ENCODE peak calls at places on chromosomes 16 and 17, in six cellular contexts. One of them, this sample, is unnamed.
A peak's percentile ranks its signal among the peaks of the same experiment; 100 is the strongest.

GRCh38 chr16:23729503-23730424 is 16.7 kb upstream of the ERN2 start:
- DNase-seq in PC-9: peak; percentile 37
- DNase-seq in hepatocyte: peak; percentile 54
- DNase-seq in GM23248: peak; percentile 48
- DNase-seq in cardiac muscle cell: peak; percentile 89
- DNase-seq in naive thymus-derived CD4-positive, alpha-beta T cell: no peak
- DNase-seq in this sample: peak; percentile 9

GRCh38 chr16:4801962-4802658 is at the start of gene ROGDI:
- DNase-seq in PC-9: peak; percentile 98
- DNase-seq in hepatocyte: peak; percentile 89
- DNase-seq in GM23248: peak; percentile 64
- DNase-seq in cardiac muscle cell: peak; percentile 50
- DNase-seq in naive thymus-derived CD4-positive, alpha-beta T cell: peak; percentile 88
- DNase-seq in this sample: peak; percentile 57

GRCh38 chr16:69190598-69190997 is 3.6 kb downstream of the SNTB2 start:
- DNase-seq in PC-9: no peak
- DNase-seq in hepatocyte: no peak
- DNase-seq in GM23248: no peak
- DNase-seq in cardiac muscle cell: no peak
- DNase-seq in naive thymus-derived CD4-positive, alpha-beta T cell: no peak
- DNase-seq in this sample: no peak

GRCh38 chr16:31365131-31365865 is 10.3 kb downstream of the ITGAX start:
- DNase-seq in PC-9: no peak
- DNase-seq in hepatocyte: no peak
- DNase-seq in GM23248: no peak
- DNase-seq in cardiac muscle cell: no peak
- DNase-seq in naive thymus-derived CD4-positive, alpha-beta T cell: no peak
- DNase-seq in this sample: no peak

GRCh38 chr17:58307468-58308172 is 21.0 kb downstream of the TSPOAP1 start:
- DNase-seq in PC-9: no peak
- DNase-seq in hepatocyte: no peak
- DNase-seq in GM23248: no peak
- DNase-seq in cardiac muscle cell: no peak
- DNase-seq in naive thymus-derived CD4-positive, alpha-beta T cell: no peak
- DNase-seq in this sample: no peak

GRCh38 chr17:71409712-71410111 is 711.1 kb upstream of the SOX9 start:
- DNase-seq in PC-9: no peak
- DNase-seq in hepatocyte: no peak
- DNase-seq in GM23248: peak; percentile 91
- DNase-seq in cardiac muscle cell: peak; percentile 58
- DNase-seq in naive thymus-derived CD4-positive, alpha-beta T cell: no peak
- DNase-seq in this sample: no peak

GRCh38 chr16:49704586-49705155 is 151.2 kb downstream of the ZNF423 start:
- DNase-seq in PC-9: no peak
- DNase-seq in hepatocyte: no peak
- DNase-seq in GM23248: no peak
- DNase-seq in cardiac muscle cell: no peak
- DNase-seq in naive thymus-derived CD4-positive, alpha-beta T cell: no peak
- DNase-seq in this sample: peak; percentile 21

GRCh38 chr17:44847581-44847980 is at the start of gene HIGD1B:
- DNase-seq in PC-9: no peak
- DNase-seq in hepatocyte: no peak
- DNase-seq in GM23248: no peak
- DNase-seq in cardiac muscle cell: no peak
- DNase-seq in naive thymus-derived CD4-positive, alpha-beta T cell: no peak
- DNase-seq in this sample: no peak

GRCh38 chr17:44575408-44575807 is 18.1 kb downstream of the FZD2 start:
- DNase-seq in PC-9: no peak
- DNase-seq in hepatocyte: no peak
- DNase-seq in GM23248: no peak
- DNase-seq in cardiac muscle cell: no peak
- DNase-seq in naive thymus-derived CD4-positive, alpha-beta T cell: no peak
- DNase-seq in this sample: no peak

GRCh38 chr16:3467920-3468319 is 24.4 kb downstream of the NAA60 start:
- DNase-seq in PC-9: no peak
- DNase-seq in hepatocyte: no peak
- DNase-seq in GM23248: peak; percentile 43
- DNase-seq in cardiac muscle cell: peak; percentile 21
- DNase-seq in naive thymus-derived CD4-positive, alpha-beta T cell: no peak
- DNase-seq in this sample: no peak

GRCh38 chr16:28529124-28529523 is 9.7 kb downstream of the NUPR1 start:
- DNase-seq in PC-9: no peak
- DNase-seq in hepatocyte: no peak
- DNase-seq in GM23248: no peak
- DNase-seq in cardiac muscle cell: no peak
- DNase-seq in naive thymus-derived CD4-positive, alpha-beta T cell: no peak
- DNase-seq in this sample: no peak

GRCh38 chr16:67278773-67279295 is 498 bp upstream of the PLEKHG4 start:
- DNase-seq in PC-9: peak; percentile 45
- DNase-seq in hepatocyte: no peak
- DNase-seq in GM23248: peak; percentile 49
- DNase-seq in cardiac muscle cell: no peak
- DNase-seq in naive thymus-derived CD4-positive, alpha-beta T cell: peak; percentile 46
- DNase-seq in this sample: no peak

GRCh38 chr17:44932526-44933097 is 15.0 kb downstream of the KIF18B start:
- DNase-seq in PC-9: no peak
- DNase-seq in hepatocyte: no peak
- DNase-seq in GM23248: no peak
- DNase-seq in cardiac muscle cell: no peak
- DNase-seq in naive thymus-derived CD4-positive, alpha-beta T cell: no peak
- DNase-seq in this sample: no peak

GRCh38 chr17:81890447-81891302 is 711 bp downstream of the ALYREF start:
- DNase-seq in PC-9: no peak
- DNase-seq in hepatocyte: peak; percentile 50
- DNase-seq in GM23248: peak; percentile 58
- DNase-seq in cardiac muscle cell: no peak
- DNase-seq in naive thymus-derived CD4-positive, alpha-beta T cell: no peak
- DNase-seq in this sample: no peak

GRCh38 chr16:12059216-12059769 is 82.8 kb downstream of the SNX29 start:
- DNase-seq in PC-9: peak; percentile 26
- DNase-seq in hepatocyte: no peak
- DNase-seq in GM23248: no peak
- DNase-seq in cardiac muscle cell: no peak
- DNase-seq in naive thymus-derived CD4-positive, alpha-beta T cell: no peak
- DNase-seq in this sample: no peak

GRCh38 chr16:46789075-46789474 is 40.9 kb upstream of the MYLK3 start:
- DNase-seq in PC-9: no peak
- DNase-seq in hepatocyte: no peak
- DNase-seq in GM23248: no peak
- DNase-seq in cardiac muscle cell: no peak
- DNase-seq in naive thymus-derived CD4-positive, alpha-beta T cell: no peak
- DNase-seq in this sample: no peak

GRCh38 chr16:15523939-15524338 is 89.6 kb downstream of the BMERB1 start:
- DNase-seq in PC-9: no peak
- DNase-seq in hepatocyte: no peak
- DNase-seq in GM23248: no peak
- DNase-seq in cardiac muscle cell: no peak
- DNase-seq in naive thymus-derived CD4-positive, alpha-beta T cell: no peak
- DNase-seq in this sample: no peak

DNA sequence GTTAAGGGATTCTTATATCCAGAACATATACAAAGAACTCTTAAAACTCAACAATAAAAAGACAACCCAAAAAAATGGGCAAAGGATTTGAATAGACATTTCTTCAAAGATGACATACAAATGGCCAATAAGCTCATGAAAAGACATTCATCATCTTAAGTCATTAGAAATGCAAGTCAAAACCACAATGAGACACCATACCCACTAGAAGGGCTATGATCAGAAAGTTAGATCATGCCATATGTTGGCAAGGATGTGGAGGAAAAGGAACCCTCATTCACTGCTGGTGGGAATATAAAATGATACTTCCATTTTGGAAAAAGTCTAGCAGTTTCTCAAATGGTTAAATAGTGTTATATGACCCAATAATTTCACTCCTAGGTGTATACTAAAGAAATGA is 9.4 kb downstream of the PLD6 start:
- DNase-seq in PC-9: no peak
- DNase-seq in hepatocyte: no peak
- DNase-seq in GM23248: peak; percentile 27
- DNase-seq in cardiac muscle cell: no peak
- DNase-seq in naive thymus-derived CD4-positive, alpha-beta T cell: no peak
- DNase-seq in this sample: no peak
- H3K4me1 ChIP-seq in PC-9: no peaks in the 10 kb centered on the region
- H3K4me1 ChIP-seq in hepatocyte: no peaks in the 10 kb centered on the region
- H3K4me1 ChIP-seq in GM23248: peaks cover 4% of the 10 kb centered on the region
- H3K4me1 ChIP-seq in cardiac muscle cell: peaks cover 4% of the 10 kb centered on the region
- H3K4me1 ChIP-seq in naive thymus-derived CD4-positive, alpha-beta T cell: no peaks in the 10 kb centered on the region
- H3K4me1 ChIP-seq in this sample: peaks cover 8% of the 10 kb centered on the region

GRCh38 chr17:34579979-34580684 is 750 bp downstream of the TMEM132E start:
- DNase-seq in PC-9: no peak
- DNase-seq in hepatocyte: peak; percentile 37
- DNase-seq in GM23248: peak; percentile 61
- DNase-seq in cardiac muscle cell: peak; percentile 11
- DNase-seq in naive thymus-derived CD4-positive, alpha-beta T cell: no peak
- DNase-seq in this sample: no peak

GRCh38 chr17:34582185-34582900 is 3.0 kb downstream of the TMEM132E start:
- DNase-seq in PC-9: no peak
- DNase-seq in hepatocyte: no peak
- DNase-seq in GM23248: peak; percentile 10
- DNase-seq in cardiac muscle cell: no peak
- DNase-seq in naive thymus-derived CD4-positive, alpha-beta T cell: no peak
- DNase-seq in this sample: no peak

GRCh38 chr17:34582901-34583245 is 3.5 kb downstream of the TMEM132E start:
- DNase-seq in PC-9: no peak
- DNase-seq in hepatocyte: no peak
- DNase-seq in GM23248: no peak
- DNase-seq in cardiac muscle cell: no peak
- DNase-seq in naive thymus-derived CD4-positive, alpha-beta T cell: no peak
- DNase-seq in this sample: no peak

GRCh38 chr17:34580685-34581445 is 1.5 kb downstream of the TMEM132E start:
- DNase-seq in PC-9: no peak
- DNase-seq in hepatocyte: peak; percentile 17
- DNase-seq in GM23248: peak; percentile 25
- DNase-seq in cardiac muscle cell: no peak
- DNase-seq in naive thymus-derived CD4-positive, alpha-beta T cell: no peak
- DNase-seq in this sample: no peak

DNA sequence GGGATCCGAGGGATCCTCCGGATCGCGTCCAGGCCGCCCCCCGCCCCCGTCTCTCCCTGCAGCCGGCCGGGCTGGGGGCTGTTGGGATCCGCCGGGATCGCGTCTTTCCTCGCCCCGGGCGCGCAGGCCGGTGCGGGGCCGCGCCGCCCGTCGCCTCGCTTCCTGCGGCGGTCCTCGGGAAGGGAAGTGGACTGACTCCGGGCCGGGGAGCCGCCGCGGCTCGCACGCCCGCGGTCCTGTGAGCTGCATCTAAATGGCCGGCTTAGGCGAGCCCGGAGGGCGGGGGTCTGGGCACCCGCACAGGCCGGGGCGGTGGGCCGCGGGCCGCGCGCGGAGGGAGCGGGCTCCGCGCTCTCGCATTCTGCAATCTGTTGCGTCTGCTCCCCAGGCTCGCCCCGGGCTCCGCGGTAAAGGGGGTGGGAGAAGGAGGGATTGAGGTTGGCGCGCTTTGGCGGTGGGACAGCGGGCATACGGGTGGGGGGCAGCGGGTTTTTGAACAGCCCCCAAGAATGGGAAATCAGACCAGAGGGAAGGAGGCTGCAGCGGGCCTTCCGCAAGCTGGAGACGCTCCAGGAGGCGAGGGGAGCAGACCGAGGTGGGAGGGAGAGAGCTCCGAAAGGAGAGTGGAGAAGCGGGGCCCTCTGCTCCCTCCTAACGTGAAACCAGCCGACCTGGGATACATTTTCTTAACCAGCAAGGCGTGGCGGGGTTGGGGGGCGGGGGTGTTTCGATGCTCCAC is 2.2 kb downstream of the TMEM132E start:
- DNase-seq in PC-9: no peak
- DNase-seq in hepatocyte: peak; percentile 18
- DNase-seq in GM23248: peak; percentile 34
- DNase-seq in cardiac muscle cell: no peak
- DNase-seq in naive thymus-derived CD4-positive, alpha-beta T cell: no peak
- DNase-seq in this sample: no peak
- H3K4me3 ChIP-seq in PC-9: no peak overlapping the region
- H3K4me3 ChIP-seq in hepatocyte: no peak overlapping the region
- H3K4me3 ChIP-seq in GM23248: peak overlapping the region; percentile 66
- H3K4me3 ChIP-seq in cardiac muscle cell: peak overlapping the region; percentile 44
- H3K4me3 ChIP-seq in naive thymus-derived CD4-positive, alpha-beta T cell: no peak overlapping the region
- H3K4me3 ChIP-seq in this sample: no peak overlapping the region

GRCh38 chr16:57994778-57995177 is 5.7 kb downstream of the ZNF319 start:
- DNase-seq in PC-9: peak; percentile 69
- DNase-seq in hepatocyte: peak; percentile 62
- DNase-seq in GM23248: peak; percentile 77
- DNase-seq in cardiac muscle cell: peak; percentile 54
- DNase-seq in naive thymus-derived CD4-positive, alpha-beta T cell: no peak
- DNase-seq in this sample: peak; percentile 49

GRCh38 chr16:57996406-57997175 is 3.9 kb downstream of the ZNF319 start:
- DNase-seq in PC-9: no peak
- DNase-seq in hepatocyte: no peak
- DNase-seq in GM23248: no peak
- DNase-seq in cardiac muscle cell: no peak
- DNase-seq in naive thymus-derived CD4-positive, alpha-beta T cell: no peak
- DNase-seq in this sample: no peak

GRCh38 chr16:57997176-57997527 is 3.3 kb downstream of the ZNF319 start:
- DNase-seq in PC-9: no peak
- DNase-seq in hepatocyte: no peak
- DNase-seq in GM23248: no peak
- DNase-seq in cardiac muscle cell: no peak
- DNase-seq in naive thymus-derived CD4-positive, alpha-beta T cell: no peak
- DNase-seq in this sample: no peak

GRCh38 chr16:57994361-57994760 is 6.1 kb downstream of the ZNF319 start:
- DNase-seq in PC-9: no peak
- DNase-seq in hepatocyte: no peak
- DNase-seq in GM23248: no peak
- DNase-seq in cardiac muscle cell: no peak
- DNase-seq in naive thymus-derived CD4-positive, alpha-beta T cell: no peak
- DNase-seq in this sample: no peak

DNA sequence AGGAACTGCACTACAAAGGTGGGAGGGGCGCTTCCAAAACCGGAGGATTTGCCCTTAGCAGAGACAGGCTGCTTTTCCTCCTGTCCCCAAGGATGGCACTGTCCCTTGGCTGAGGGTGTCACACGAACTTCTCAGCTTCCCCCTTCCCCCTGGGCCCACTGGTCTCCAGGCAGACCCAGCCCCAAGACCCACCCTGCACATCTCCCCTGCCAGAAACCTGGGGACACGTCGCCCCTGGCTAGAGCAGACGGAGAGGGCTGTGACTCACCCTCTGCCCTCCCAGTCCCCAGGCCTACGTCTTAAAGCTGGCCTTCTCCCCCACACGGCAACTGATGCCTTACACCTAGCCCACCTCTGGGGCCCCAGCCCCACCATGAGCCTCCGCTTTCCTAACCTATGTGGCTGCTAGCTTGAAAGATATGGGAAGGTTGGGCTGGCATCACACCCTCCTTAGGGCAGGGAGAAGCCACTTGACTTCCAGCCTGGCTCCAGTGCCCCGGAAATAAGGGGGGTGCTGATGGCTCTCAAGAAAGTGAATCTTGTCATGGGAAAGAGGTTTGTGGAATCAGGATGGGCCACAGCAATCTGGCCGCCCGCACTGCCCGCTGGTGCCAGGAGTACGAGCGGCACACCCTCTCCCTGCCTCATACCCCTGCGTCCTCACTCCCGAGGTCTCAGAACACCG is 4.6 kb downstream of the ZNF319 start:
- DNase-seq in PC-9: peak; percentile 74
- DNase-seq in hepatocyte: no peak
- DNase-seq in GM23248: no peak
- DNase-seq in cardiac muscle cell: no peak
- DNase-seq in naive thymus-derived CD4-positive, alpha-beta T cell: no peak
- DNase-seq in this sample: no peak
- H3K36me3 ChIP-seq in PC-9: peaks cover 8% of the 10 kb centered on the region
- H3K36me3 ChIP-seq in hepatocyte: no peaks in the 10 kb centered on the region
- H3K36me3 ChIP-seq in GM23248: no peaks in the 10 kb centered on the region
- H3K36me3 ChIP-seq in cardiac muscle cell: peaks cover 8% of the 10 kb centered on the region
- H3K36me3 ChIP-seq in naive thymus-derived CD4-positive, alpha-beta T cell: peaks cover 43% of the 10 kb centered on the region
- H3K36me3 ChIP-seq in this sample: no peaks in the 10 kb centered on the region

GRCh38 chr17:55575058-55575606 is 63.9 kb upstream of the SMIM36 start:
- DNase-seq in PC-9: no peak
- DNase-seq in hepatocyte: no peak
- DNase-seq in GM23248: no peak
- DNase-seq in cardiac muscle cell: no peak
- DNase-seq in naive thymus-derived CD4-positive, alpha-beta T cell: no peak
- DNase-seq in this sample: no peak
- H3K4me1 ChIP-seq in PC-9: peaks cover 14% of the 10 kb centered on the region
- H3K4me1 ChIP-seq in hepatocyte: no peaks in the 10 kb centered on the region
- H3K4me1 ChIP-seq in GM23248: peaks cover 22% of the 10 kb centered on the region
- H3K4me1 ChIP-seq in cardiac muscle cell: no peaks in the 10 kb centered on the region
- H3K4me1 ChIP-seq in naive thymus-derived CD4-positive, alpha-beta T cell: no peaks in the 10 kb centered on the region
- H3K4me1 ChIP-seq in this sample: peaks cover 3% of the 10 kb centered on the region